ENCODE peak calls at places on chromosomes 11 and 22, in four cellular contexts. A, S, Y and W are unnamed samples.

GRCh38 chr22:42889290-42889689 is 32.2 kb upstream of the ARFGAP3 start:
- ATAC-seq in A (peak), S (no peak), Y (no peak), W (peak)

GRCh38 chr11:45905095-45905494 is 2.0 kb downstream of the FREY1 start:
- ATAC-seq in A (no peak), S (no peak), Y (no peak), W (no peak)

GRCh38 chr11:102812188-102812587 is 14.2 kb upstream of the MMP1 start:
- ATAC-seq in A (no peak), S (no peak), Y (no peak), W (no peak)

GRCh38 chr11:35292290-35292689 is 127.1 kb downstream of the SLC1A2 start:
- ATAC-seq in A (no peak), S (no peak), Y (no peak), W (peak)

GRCh38 chr11:74532496-74533246 is 39.1 kb upstream of the LIPT2 start:
- ATAC-seq in A (no peak), S (no peak), Y (peak), W (no peak)

GRCh38 chr22:22019659-22020424 is 37.3 kb upstream of the TOP3B start:
- ATAC-seq in A (no peak), S (no peak), Y (no peak), W (no peak)

GRCh38 chr11:910589-911030 is at the start of gene CHID1:
- ATAC-seq in A (peak), S (peak), Y (peak), W (peak)

GRCh38 chr11:111871693-111872161 is 346 bp upstream of the ALG9 start:
- ATAC-seq in A (no peak), S (no peak), Y (no peak), W (no peak)

GRCh38 chr11:9347100-9347499 is 32.7 kb upstream of the TMEM41B start:
- ATAC-seq in A (no peak), S (no peak), Y (no peak), W (no peak)

GRCh38 chr11:4065601-4066377 is 28.8 kb upstream of the RRM1 start:
- ATAC-seq in A (no peak), S (no peak), Y (no peak), W (no peak)

GRCh38 chr11:4560462-4560861 is 15.5 kb downstream of the OR52M1 start:
- ATAC-seq in A (no peak), S (no peak), Y (no peak), W (no peak)

GRCh38 chr11:103737791-103738190 is 298.6 kb upstream of the DDI1 start:
- ATAC-seq in A (no peak), S (no peak), Y (no peak), W (no peak)

GRCh38 chr11:111418436-111418787 is 39.3 kb upstream of the POU2AF1 start:
- ATAC-seq in A (peak), S (no peak), Y (no peak), W (no peak)

GRCh38 chr22:27802389-27803079 is 978 bp upstream of the MN1 start:
- ATAC-seq in A (peak), S (no peak), Y (peak), W (no peak)

GRCh38 chr22:27639180-27640086 is 162.1 kb downstream of the MN1 start:
- ATAC-seq in A (no peak), S (no peak), Y (no peak), W (no peak)

GRCh38 chr22:30261134-30261533 is 5.5 kb downstream of the OSM start:
- ATAC-seq in A (no peak), S (no peak), Y (no peak), W (no peak)

GRCh38 chr22:39173787-39174497 is 21.5 kb upstream of the CBX7 start:
- ATAC-seq in A (no peak), S (no peak), Y (no peak), W (no peak)

GRCh38 chr11:59630493-59630892 is 14.9 kb upstream of the OSBP start:
- ATAC-seq in A (no peak), S (no peak), Y (no peak), W (no peak)

GRCh38 chr11:16881074-16881709 is 133.0 kb downstream of the PLEKHA7 start:
- ATAC-seq in A (no peak), S (peak), Y (peak), W (no peak)

GRCh38 chr11:123137496-123138270 is 57.4 kb downstream of the CLMP start:
- ATAC-seq in A (no peak), S (no peak), Y (no peak), W (no peak)

GRCh38 chr22:30286813-30287625 is 2.3 kb downstream of the CASTOR1 start:
- ATAC-seq in A (peak), S (no peak), Y (peak), W (no peak)

GRCh38 chr11:41984023-41984422 is 524.6 kb upstream of the LRRC4C start:
- ATAC-seq in A (no peak), S (no peak), Y (no peak), W (no peak)